ENCODE peak calls at places on chromosomes 16 and 17, in four cellular contexts. Y is SK-N-SH, M is GM12891, R is K562. U is an unnamed sample.

GRCh38 chr16:73047536-73048291 is at the start of gene ZFHX3:
- DNase-seq in R (no peak), Y (peak), M (peak), U (peak)

GRCh38 chr16:13110124-13110796 is 208.9 kb downstream of the SHISA9 start:
- DNase-seq in R (no peak), M (no peak), Y (no peak), U (no peak)

GRCh38 chr16:87724490-87725291 is 41.1 kb downstream of the KLHDC4 start:
- DNase-seq in Y (no peak), M (no peak), R (no peak), U (no peak)

GRCh38 chr16:89721644-89722391 is 481 bp downstream of the ZNF276 start:
- DNase-seq in R (no peak), Y (peak), M (no peak), U (no peak)

GRCh38 chr16:66250686-66251405 is 115.6 kb upstream of the CDH5 start:
- DNase-seq in Y (peak), M (no peak), R (no peak), U (no peak)

GRCh38 chr16:11679941-11680911 is 12.0 kb downstream of the SNN start:
- DNase-seq in M (no peak), R (no peak), Y (no peak), U (no peak)

GRCh38 chr17:48554412-48555090 is 9.6 kb upstream of the HOXB2 start:
- DNase-seq in R (no peak), Y (no peak), M (no peak), U (no peak)

GRCh38 chr17:16969931-16970906 is 1.7 kb downstream of the TNFRSF13B start:
- DNase-seq in M (no peak), R (no peak), Y (no peak), U (peak)

GRCh38 chr16:74225278-74225677 is 71.3 kb upstream of the PSMD7 start:
- DNase-seq in Y (no peak), R (no peak), M (no peak), U (no peak)

GRCh38 chr16:87470332-87470731 is 22.5 kb downstream of the ZCCHC14 start:
- DNase-seq in R (no peak), M (no peak), Y (no peak), U (no peak)

GRCh38 chr16:31253642-31254045 is 6.1 kb upstream of the ITGAM start:
- DNase-seq in M (no peak), Y (no peak), R (peak), U (no peak)
- TF ChIP-seq TAF1 in M (no peak), Y (no peak), R (no peak), U (no peak)

DNA sequence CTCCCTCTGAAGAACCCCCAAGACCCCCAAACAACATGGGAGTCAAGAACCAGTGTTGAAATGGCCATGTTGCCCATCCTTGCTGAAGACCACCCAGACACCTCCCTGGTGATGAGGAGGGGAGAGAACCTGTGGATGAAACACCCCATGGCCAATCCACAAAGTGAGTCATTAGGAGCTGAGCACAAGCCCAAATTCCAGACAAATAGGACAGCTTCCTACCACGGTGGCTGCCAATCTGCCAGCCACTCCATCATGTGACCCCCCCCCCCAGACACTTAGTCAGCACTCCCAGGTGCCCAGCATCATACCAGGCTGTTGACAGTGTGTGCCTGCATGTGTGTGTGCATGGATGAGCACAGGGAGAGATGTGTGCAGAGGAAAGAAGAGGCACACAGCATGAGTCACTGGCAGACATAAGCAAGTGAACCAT is 26.4 kb upstream of the RPL38 start:
- DNase-seq in M (no peak), R (no peak), Y (no peak), U (no peak)
- TF ChIP-seq TAF1 in M (no peak), R (no peak), Y (no peak), U (no peak)

DNA sequence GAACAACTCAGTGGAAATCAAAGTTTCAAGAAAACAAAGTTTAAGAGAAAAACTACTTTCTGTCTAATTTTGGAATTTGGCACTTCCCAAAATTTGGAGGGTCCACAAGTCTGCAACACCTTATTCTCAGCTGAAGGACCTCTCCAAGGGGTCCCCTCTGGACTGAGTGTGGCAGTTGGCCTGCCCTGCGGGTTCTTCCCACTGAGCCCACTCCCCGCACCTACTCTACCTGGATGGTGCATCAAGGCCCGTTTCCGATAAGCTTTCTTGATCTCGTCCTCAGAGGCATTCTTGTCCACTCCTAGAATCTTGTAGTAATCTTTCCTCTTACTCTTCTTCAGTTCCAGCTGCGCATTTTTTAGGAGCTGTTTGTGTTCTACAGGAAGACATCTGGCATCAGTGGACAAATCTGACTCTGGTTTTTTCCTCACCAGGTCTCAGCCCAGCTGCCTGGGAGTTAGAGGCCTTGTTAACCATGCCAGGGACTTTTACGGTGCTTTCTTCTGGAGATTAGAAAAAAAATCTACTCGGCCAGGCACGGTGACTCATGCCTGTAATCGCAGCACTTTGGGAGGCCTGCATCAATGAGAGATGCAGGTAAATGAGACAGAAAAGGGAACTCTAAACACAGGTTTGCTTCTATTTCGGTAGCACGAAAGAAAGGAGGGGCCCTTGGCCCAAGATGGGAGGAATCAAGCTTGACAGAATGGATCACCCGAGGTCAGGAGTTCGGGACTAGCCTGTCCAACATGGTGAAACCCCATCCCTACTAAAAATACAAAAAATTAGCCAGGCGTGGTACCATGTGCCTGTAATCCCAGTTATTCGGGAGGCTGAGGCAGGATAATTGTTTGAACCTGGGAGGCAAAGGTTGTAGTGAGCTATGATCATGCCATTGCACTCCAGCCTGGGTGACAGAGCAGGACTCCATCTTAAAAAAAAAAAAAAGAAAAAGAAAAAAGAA is 15.7 kb downstream of the CNP start:
- DNase-seq in M (no peak), Y (no peak), R (no peak), U (no peak)
- TF ChIP-seq TAF1 in M (no peak), Y (no peak), R (no peak), U (no peak)

DNA sequence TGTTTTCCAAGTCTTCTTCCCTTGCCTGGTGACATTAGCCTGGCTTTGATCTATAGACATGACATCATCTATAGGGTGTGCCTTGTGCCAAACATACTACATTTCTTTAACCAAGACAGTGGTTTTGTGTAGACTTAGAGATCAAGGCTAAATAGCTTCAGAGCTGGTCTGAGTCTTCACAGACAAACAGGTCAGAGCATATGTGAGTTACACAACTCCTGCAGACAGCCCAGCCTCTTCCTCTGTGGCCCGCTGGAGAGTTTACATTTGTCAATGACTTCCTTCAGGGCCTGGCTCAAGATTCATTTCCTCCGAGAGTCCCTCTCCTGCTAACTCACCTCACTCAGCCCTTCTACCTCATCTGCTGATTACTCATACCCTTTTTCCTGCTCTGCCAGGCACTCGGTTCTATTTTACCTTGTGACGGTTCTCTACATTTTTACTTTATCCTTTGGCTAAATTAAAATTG is 73.1 kb upstream of the TANC2 start:
- DNase-seq in R (no peak), Y (no peak), M (no peak), U (no peak)
- TF ChIP-seq TAF1 in R (no peak), Y (no peak), M (no peak), U (no peak)

GRCh38 chr17:39925282-39926134 is 1.9 kb downstream of the ORMDL3 start:
- DNase-seq in Y (no peak), R (no peak), M (no peak), U (no peak)

GRCh38 chr17:39927101-39927927 is at the start of the genes LRRC3C and ORMDL3:
- DNase-seq in R (peak), M (peak), Y (peak), U (peak)

GRCh38 chr17:39924691-39925055 is 2.7 kb downstream of the ORMDL3 start:
- DNase-seq in M (no peak), Y (no peak), R (no peak), U (no peak)

GRCh38 chr17:39926588-39927100 is 757 bp downstream of the ORMDL3 start:
- DNase-seq in R (peak), M (peak), Y (peak), U (no peak)

GRCh38 chr17:39926135-39926587 is 1.2 kb downstream of the ORMDL3 start:
- DNase-seq in Y (no peak), M (no peak), R (no peak), U (no peak)
- TF ChIP-seq TAF1 in Y (no peak), M (no peak), R (no peak), U (no peak)

U was measured in H1.